ENCODE peak calls at places on chromosomes 16 and 17, in ten cellular contexts. One of them, this sample, is unnamed. For H3K4me1, the result is how much of the 10 kb centered on the place peaks cover.

GRCh38 chr17:73650617-73651200 is 6.5 kb upstream of the SDK2 start:
- DNase-seq in IMR-90: no peak
- DNase-seq in HepG2: no peak
- DNase-seq in mesenchymal stem cell: no peak
- DNase-seq in MM.1S: no peak
- DNase-seq in K562: no peak
- DNase-seq in DND-41: no peak
- DNase-seq in astrocyte: no peak
- DNase-seq in fibroblast of lung: no peak
- DNase-seq in mammary epithelial cell: no peak
- DNase-seq in this sample: no peak

GRCh38 chr16:17105239-17105721 is 365.5 kb downstream of the XYLT1 start:
- DNase-seq in IMR-90: peak
- DNase-seq in HepG2: no peak
- DNase-seq in mesenchymal stem cell: no peak
- DNase-seq in MM.1S: no peak
- DNase-seq in K562: no peak
- DNase-seq in DND-41: peak
- DNase-seq in astrocyte: peak
- DNase-seq in fibroblast of lung: peak
- DNase-seq in mammary epithelial cell: no peak
- DNase-seq in this sample: no peak

GRCh38 chr17:56108811-56109284 is 44.4 kb upstream of the ANKFN1 start:
- DNase-seq in IMR-90: no peak
- DNase-seq in HepG2: peak
- DNase-seq in mesenchymal stem cell: no peak
- DNase-seq in MM.1S: no peak
- DNase-seq in K562: no peak
- DNase-seq in DND-41: no peak
- DNase-seq in astrocyte: no peak
- DNase-seq in fibroblast of lung: no peak
- DNase-seq in mammary epithelial cell: no peak
- DNase-seq in this sample: no peak

GRCh38 chr16:70726869-70727494 is 41.1 kb upstream of the MTSS2 start:
- DNase-seq in IMR-90: no peak
- DNase-seq in HepG2: no peak
- DNase-seq in mesenchymal stem cell: no peak
- DNase-seq in MM.1S: no peak
- DNase-seq in K562: no peak
- DNase-seq in DND-41: no peak
- DNase-seq in astrocyte: no peak
- DNase-seq in fibroblast of lung: no peak
- DNase-seq in mammary epithelial cell: no peak
- DNase-seq in this sample: no peak

GRCh38 chr17:44924107-44924544 is 8.8 kb upstream of the GFAP start:
- DNase-seq in IMR-90: no peak
- DNase-seq in HepG2: no peak
- DNase-seq in mesenchymal stem cell: no peak
- DNase-seq in MM.1S: no peak
- DNase-seq in K562: no peak
- DNase-seq in DND-41: no peak
- DNase-seq in astrocyte: no peak
- DNase-seq in fibroblast of lung: no peak
- DNase-seq in mammary epithelial cell: no peak
- DNase-seq in this sample: no peak

GRCh38 chr16:87735270-87736002 is 30.4 kb downstream of the KLHDC4 start:
- DNase-seq in IMR-90: no peak
- DNase-seq in HepG2: no peak
- DNase-seq in mesenchymal stem cell: no peak
- DNase-seq in MM.1S: no peak
- DNase-seq in K562: no peak
- DNase-seq in DND-41: no peak
- DNase-seq in astrocyte: no peak
- DNase-seq in fibroblast of lung: no peak
- DNase-seq in mammary epithelial cell: no peak
- DNase-seq in this sample: no peak

GRCh38 chr16:82011199-82011641 is at the start of gene SDR42E1:
- DNase-seq in IMR-90: no peak
- DNase-seq in HepG2: no peak
- DNase-seq in mesenchymal stem cell: no peak
- DNase-seq in MM.1S: peak
- DNase-seq in K562: peak
- DNase-seq in DND-41: no peak
- DNase-seq in astrocyte: no peak
- DNase-seq in fibroblast of lung: peak
- DNase-seq in mammary epithelial cell: peak
- DNase-seq in this sample: no peak

GRCh38 chr17:10687497-10687896 is 9.8 kb downstream of the SCO1 start:
- DNase-seq in IMR-90: no peak
- DNase-seq in HepG2: no peak
- DNase-seq in mesenchymal stem cell: no peak
- DNase-seq in MM.1S: no peak
- DNase-seq in K562: no peak
- DNase-seq in DND-41: no peak
- DNase-seq in astrocyte: no peak
- DNase-seq in fibroblast of lung: no peak
- DNase-seq in mammary epithelial cell: no peak
- DNase-seq in this sample: no peak

GRCh38 chr16:20884240-20884556 is 16.0 kb downstream of the DCUN1D3 start:
- DNase-seq in IMR-90: peak
- DNase-seq in HepG2: peak
- DNase-seq in mesenchymal stem cell: peak
- DNase-seq in MM.1S: no peak
- DNase-seq in K562: no peak
- DNase-seq in DND-41: peak
- DNase-seq in astrocyte: peak
- DNase-seq in fibroblast of lung: peak
- DNase-seq in mammary epithelial cell: no peak
- DNase-seq in this sample: no peak

GRCh38 chr16:79714440-79714839 is 113.9 kb upstream of the MAF start:
- DNase-seq in IMR-90: no peak
- DNase-seq in HepG2: no peak
- DNase-seq in mesenchymal stem cell: no peak
- DNase-seq in MM.1S: no peak
- DNase-seq in K562: no peak
- DNase-seq in DND-41: no peak
- DNase-seq in astrocyte: no peak
- DNase-seq in fibroblast of lung: no peak
- DNase-seq in mammary epithelial cell: no peak
- DNase-seq in this sample: no peak

GRCh38 chr16:78249056-78249455 is 149.6 kb downstream of the WWOX start:
- DNase-seq in IMR-90: no peak
- DNase-seq in HepG2: peak
- DNase-seq in mesenchymal stem cell: peak
- DNase-seq in MM.1S: no peak
- DNase-seq in K562: peak
- DNase-seq in DND-41: no peak
- DNase-seq in astrocyte: no peak
- DNase-seq in fibroblast of lung: no peak
- DNase-seq in mammary epithelial cell: no peak
- DNase-seq in this sample: no peak

GRCh38 chr16:3589441-3589921 is 12.3 kb upstream of the NLRC3 start:
- DNase-seq in IMR-90: no peak
- DNase-seq in HepG2: no peak
- DNase-seq in mesenchymal stem cell: no peak
- DNase-seq in MM.1S: no peak
- DNase-seq in K562: peak
- DNase-seq in DND-41: no peak
- DNase-seq in astrocyte: no peak
- DNase-seq in fibroblast of lung: no peak
- DNase-seq in mammary epithelial cell: no peak
- DNase-seq in this sample: no peak

GRCh38 chr17:45999900-46000290 is 845 bp downstream of the STH start:
- DNase-seq in IMR-90: no peak
- DNase-seq in HepG2: no peak
- DNase-seq in mesenchymal stem cell: no peak
- DNase-seq in MM.1S: no peak
- DNase-seq in K562: no peak
- DNase-seq in DND-41: no peak
- DNase-seq in astrocyte: no peak
- DNase-seq in fibroblast of lung: no peak
- DNase-seq in mammary epithelial cell: no peak
- DNase-seq in this sample: no peak

GRCh38 chr17:46000757-46001156 is 1.7 kb downstream of the STH start:
- DNase-seq in IMR-90: no peak
- DNase-seq in HepG2: no peak
- DNase-seq in mesenchymal stem cell: no peak
- DNase-seq in MM.1S: no peak
- DNase-seq in K562: no peak
- DNase-seq in DND-41: no peak
- DNase-seq in astrocyte: no peak
- DNase-seq in fibroblast of lung: no peak
- DNase-seq in mammary epithelial cell: no peak
- DNase-seq in this sample: no peak

GRCh38 chr17:45997624-45998023 is 1.4 kb upstream of the STH start:
- DNase-seq in IMR-90: peak
- DNase-seq in HepG2: no peak
- DNase-seq in mesenchymal stem cell: no peak
- DNase-seq in MM.1S: no peak
- DNase-seq in K562: no peak
- DNase-seq in DND-41: no peak
- DNase-seq in astrocyte: peak
- DNase-seq in fibroblast of lung: peak
- DNase-seq in mammary epithelial cell: no peak
- DNase-seq in this sample: no peak

GRCh38 chr17:46000292-46000691 is 1.2 kb downstream of the STH start:
- DNase-seq in IMR-90: no peak
- DNase-seq in HepG2: no peak
- DNase-seq in mesenchymal stem cell: no peak
- DNase-seq in MM.1S: no peak
- DNase-seq in K562: no peak
- DNase-seq in DND-41: no peak
- DNase-seq in astrocyte: no peak
- DNase-seq in fibroblast of lung: no peak
- DNase-seq in mammary epithelial cell: no peak
- DNase-seq in this sample: no peak

GRCh38 chr17:45998987-45999899 is at the start of gene STH:
- DNase-seq in IMR-90: no peak
- DNase-seq in HepG2: no peak
- DNase-seq in mesenchymal stem cell: no peak
- DNase-seq in MM.1S: no peak
- DNase-seq in K562: no peak
- DNase-seq in DND-41: no peak
- DNase-seq in astrocyte: no peak
- DNase-seq in fibroblast of lung: no peak
- DNase-seq in mammary epithelial cell: no peak
- DNase-seq in this sample: no peak
- H3K4me1 ChIP-seq in IMR-90: under half
- H3K4me1 ChIP-seq in HepG2: under half
- H3K4me1 ChIP-seq in mesenchymal stem cell: under half
- H3K4me1 ChIP-seq in MM.1S: under half
- H3K4me1 ChIP-seq in K562: under half
- H3K4me1 ChIP-seq in DND-41: under half
- H3K4me1 ChIP-seq in astrocyte: under half
- H3K4me1 ChIP-seq in fibroblast of lung: under half
- H3K4me1 ChIP-seq in mammary epithelial cell: under half
- H3K4me1 ChIP-seq in this sample: under half

DNA sequence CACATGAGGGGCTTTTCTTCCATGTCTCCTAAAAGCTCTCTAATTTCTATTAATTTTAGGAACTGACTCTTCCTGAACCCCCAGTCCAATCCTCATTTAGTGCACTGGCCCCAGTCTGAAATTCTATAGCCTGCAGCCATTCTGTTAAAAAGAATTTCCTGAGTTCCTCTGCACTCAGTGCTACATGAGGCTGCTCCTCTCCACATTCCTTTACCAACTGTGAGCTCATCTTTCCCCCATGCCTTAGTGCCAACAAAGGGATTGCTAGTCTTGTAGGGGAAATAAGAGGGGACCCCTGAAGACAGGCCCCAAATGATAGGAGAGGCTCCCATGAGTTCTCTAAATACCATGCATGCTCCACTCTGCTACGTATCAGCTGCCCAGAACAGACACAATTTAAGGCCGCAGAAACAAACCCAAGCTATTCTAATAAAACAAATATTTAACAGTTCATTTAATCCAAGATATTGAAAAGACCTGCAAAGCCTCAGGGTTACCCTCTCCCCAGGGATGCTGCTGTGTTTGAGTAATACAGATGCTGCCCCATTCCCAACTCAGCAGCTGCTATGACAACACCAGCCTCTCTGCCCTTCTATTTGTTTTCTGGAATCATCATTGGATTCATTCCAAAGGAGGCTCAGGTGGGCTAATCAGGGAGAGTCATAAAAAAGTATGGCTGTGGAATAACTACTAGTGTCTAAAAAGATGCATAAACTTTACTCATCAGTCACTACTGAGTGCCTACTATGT is 228.5 kb downstream of the TOX3 start:
- DNase-seq in IMR-90: no peak
- DNase-seq in HepG2: no peak
- DNase-seq in mesenchymal stem cell: no peak
- DNase-seq in MM.1S: no peak
- DNase-seq in K562: no peak
- DNase-seq in DND-41: no peak
- DNase-seq in astrocyte: no peak
- DNase-seq in fibroblast of lung: no peak
- DNase-seq in mammary epithelial cell: no peak
- DNase-seq in this sample: no peak
- H2AFZ ChIP-seq in IMR-90: no peak
- H2AFZ ChIP-seq in HepG2: no peak
- H2AFZ ChIP-seq in mesenchymal stem cell: no peak
- H2AFZ ChIP-seq in MM.1S: no peak
- H2AFZ ChIP-seq in K562: no peak
- H2AFZ ChIP-seq in DND-41: no peak
- H2AFZ ChIP-seq in astrocyte: no peak
- H2AFZ ChIP-seq in fibroblast of lung: no peak
- H2AFZ ChIP-seq in mammary epithelial cell: no peak
- H2AFZ ChIP-seq in this sample: no peak

DNA sequence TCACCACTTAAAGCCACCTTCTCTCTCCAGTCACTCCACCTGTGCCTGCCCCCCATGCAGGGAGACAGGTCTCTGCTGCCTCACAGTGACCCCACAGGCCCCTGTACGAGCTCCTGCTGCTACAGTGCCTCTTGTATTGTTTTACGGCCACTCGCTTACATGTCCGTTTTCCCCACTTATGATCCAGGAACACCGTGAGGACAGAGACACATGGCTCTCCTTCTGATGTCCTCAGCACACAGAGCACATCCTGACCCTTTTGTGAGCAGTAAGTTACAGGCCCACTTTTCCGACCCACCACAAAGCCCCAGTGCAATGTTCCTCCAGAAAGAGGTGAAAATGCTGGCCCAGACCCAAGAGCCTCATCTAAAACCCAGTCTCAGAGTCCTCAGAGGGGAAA is 84.8 kb upstream of the GNAO1 start:
- DNase-seq in IMR-90: no peak
- DNase-seq in HepG2: no peak
- DNase-seq in mesenchymal stem cell: no peak
- DNase-seq in MM.1S: no peak
- DNase-seq in K562: no peak
- DNase-seq in DND-41: no peak
- DNase-seq in astrocyte: no peak
- DNase-seq in fibroblast of lung: no peak
- DNase-seq in mammary epithelial cell: no peak
- DNase-seq in this sample: no peak
- H3K9ac ChIP-seq in IMR-90: no peak
- H3K9ac ChIP-seq in HepG2: no peak
- H3K9ac ChIP-seq in mesenchymal stem cell: no peak
- H3K9ac ChIP-seq in MM.1S: no peak
- H3K9ac ChIP-seq in K562: no peak
- H3K9ac ChIP-seq in DND-41: no peak
- H3K9ac ChIP-seq in astrocyte: no peak
- H3K9ac ChIP-seq in fibroblast of lung: no peak
- H3K9ac ChIP-seq in mammary epithelial cell: no peak
- H3K9ac ChIP-seq in this sample: no peak

GRCh38 chr16:24073321-24073720 is 182.8 kb upstream of the CACNG3 start:
- DNase-seq in IMR-90: no peak
- DNase-seq in HepG2: no peak
- DNase-seq in mesenchymal stem cell: no peak
- DNase-seq in MM.1S: no peak
- DNase-seq in K562: no peak
- DNase-seq in DND-41: no peak
- DNase-seq in astrocyte: no peak
- DNase-seq in fibroblast of lung: no peak
- DNase-seq in mammary epithelial cell: no peak
- DNase-seq in this sample: no peak
- H3K4me1 ChIP-seq in IMR-90: under half
- H3K4me1 ChIP-seq in HepG2: under half
- H3K4me1 ChIP-seq in mesenchymal stem cell: under half
- H3K4me1 ChIP-seq in MM.1S: under half
- H3K4me1 ChIP-seq in K562: under half
- H3K4me1 ChIP-seq in DND-41: under half
- H3K4me1 ChIP-seq in astrocyte: under half
- H3K4me1 ChIP-seq in fibroblast of lung: under half
- H3K4me1 ChIP-seq in mammary epithelial cell: under half
- H3K4me1 ChIP-seq in this sample: under half